ENCODE peak calls at places on chromosomes 16 and 17, in four cellular contexts. A is stomach; K is CD8-positive, alpha-beta T cell; B is WERI-Rb-1. P is an unnamed sample.

GRCh38 chr17:82446649-82447048 is 3.9 kb downstream of the CYBC1 start:
- DNase-seq in A (no peak), K (no peak), B (no peak), P (no peak)

GRCh38 chr16:55273356-55273755 is 50.6 kb upstream of the IRX6 start:
- DNase-seq in A (no peak), K (no peak), B (no peak), P (no peak)

GRCh38 chr16:4283939-4284338 is 11.1 kb upstream of the TFAP4 start:
- DNase-seq in A (no peak), K (no peak), B (no peak), P (peak; percentile 66)

GRCh38 chr17:56185491-56185890 is 32.2 kb downstream of the ANKFN1 start:
- DNase-seq in A (no peak), K (no peak), B (no peak), P (no peak)

GRCh38 chr16:57791156-57791902 is 11.0 kb downstream of the KIFC3 start:
- DNase-seq in A (no peak), K (no peak), B (no peak), P (no peak)

GRCh38 chr16:47523342-47524006 is 62.3 kb downstream of the PHKB start:
- DNase-seq in A (no peak), K (no peak), B (no peak), P (no peak)

GRCh38 chr17:83199500-83200201 is 120.2 kb downstream of the METRNL start:
- DNase-seq in A (peak; percentile 51), K (peak; percentile 46), B (peak; percentile 7), P (no peak)

GRCh38 chr17:77909236-77909635 is 49.3 kb upstream of the TNRC6C start:
- DNase-seq in A (no peak), K (no peak), B (no peak), P (no peak)

GRCh38 chr17:55990332-55991006 is 162.8 kb upstream of the ANKFN1 start:
- DNase-seq in A (no peak), K (no peak), B (peak; percentile 70), P (no peak)

GRCh38 chr17:82329683-82330321 is 3.8 kb downstream of the SECTM1 start:
- DNase-seq in A (no peak), K (no peak), B (no peak), P (no peak)

GRCh38 chr16:89164847-89165684 is 6.5 kb upstream of the CDH15 start:
- DNase-seq in A (no peak), K (no peak), B (no peak), P (no peak)

GRCh38 chr17:82767041-82767754 is 15.3 kb downstream of the TBCD start:
- DNase-seq in A (peak; percentile 77), K (peak; percentile 46), B (peak; percentile 85), P (no peak)

GRCh38 chr16:10318798-10319500 is 66.9 kb upstream of the ATF7IP2 start:
- DNase-seq in A (no peak), K (no peak), B (no peak), P (no peak)

GRCh38 chr17:43881758-43882505 is 25.4 kb downstream of the MPP2 start:
- DNase-seq in A (no peak), K (no peak), B (no peak), P (no peak)

GRCh38 chr17:28737770-28738679 is 5.8 kb upstream of the TRAF4 start:
- DNase-seq in A (no peak), K (no peak), B (no peak), P (no peak)
- H3K27ac ChIP-seq in A (no peak overlapping the region), K (no peak overlapping the region), B (no peak overlapping the region), P (no peak overlapping the region)

GRCh38 chr16:397736-398332 is 835 bp downstream of the NME4 start:
- DNase-seq in A (peak; percentile 82), K (no peak), B (peak; percentile 82), P (no peak)
- TF ChIP-seq CTCF in A (peak; percentile 50), K (no peak), B (peak; percentile 33), P (peak; percentile 48)

GRCh38 chr16:84616515-84616914 is 1.4 kb downstream of the COTL1 start:
- DNase-seq in A (no peak), K (peak; percentile 34), B (no peak), P (peak; percentile 18)

GRCh38 chr16:84618428-84619102 is 687 bp upstream of the COTL1 start:
- DNase-seq in A (no peak), K (no peak), B (peak; percentile 22), P (peak; percentile 99)

GRCh38 chr16:84617631-84618427 is at the start of gene COTL1:
- DNase-seq in A (peak; percentile 98), K (peak; percentile 95), B (peak; percentile 90), P (peak; percentile 96)

GRCh38 chr16:84617068-84617630 is 729 bp downstream of the COTL1 start:
- DNase-seq in A (peak; percentile 45), K (peak; percentile 60), B (no peak), P (peak; percentile 41)

DNA sequence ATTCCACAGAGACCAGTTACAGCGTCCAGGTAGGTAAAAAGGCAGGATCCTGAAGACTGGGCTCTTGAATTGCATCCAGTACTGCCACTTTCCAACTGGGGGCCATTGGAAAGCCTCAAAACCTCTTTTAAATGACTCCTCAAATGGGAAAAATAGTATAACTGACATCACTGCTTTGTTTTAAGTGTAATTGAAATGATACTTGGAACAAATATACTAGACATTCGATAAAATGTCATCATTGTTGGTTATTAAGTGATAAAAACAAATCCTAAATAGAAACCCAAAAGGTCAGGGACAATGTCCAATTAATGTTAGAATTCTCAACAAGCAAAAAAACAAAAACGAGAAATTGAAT is 1.2 kb upstream of the COTL1 start:
- DNase-seq in A (no peak), K (no peak), B (no peak), P (no peak)
- H3K27ac ChIP-seq in A (peak overlapping the region; percentile 87), K (no peak overlapping the region), B (no peak overlapping the region), P (peak overlapping the region; percentile 5)

GRCh38 chr16:13587171-13587570 is 332.8 kb upstream of the ERCC4 start:
- DNase-seq in A (no peak), K (no peak), B (no peak), P (no peak)

DNA sequence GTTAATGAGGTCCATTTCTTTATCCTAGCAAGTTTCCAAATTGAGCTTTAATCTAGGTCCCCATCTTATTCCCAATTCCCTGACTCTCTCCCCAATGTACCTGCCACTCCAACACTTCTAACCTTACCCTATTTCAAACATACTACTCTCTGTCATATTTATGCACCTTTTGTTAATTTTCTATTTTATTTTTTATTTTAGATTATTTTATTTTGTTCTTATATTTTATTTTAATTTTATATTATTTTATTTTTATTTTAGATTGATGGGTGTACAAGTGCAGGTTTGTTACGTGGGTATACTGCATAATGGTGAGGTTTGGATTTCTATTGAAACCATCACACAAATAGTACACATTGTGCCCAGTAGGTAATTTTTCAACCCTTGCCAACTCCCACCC is 333.9 kb upstream of the ERCC4 start:
- DNase-seq in A (no peak), K (no peak), B (no peak), P (no peak)
- TF ChIP-seq CTCF in A (no peak), K (no peak), B (no peak), P (no peak)

GRCh38 chr16:2039286-2040030 is 8.2 kb downstream of the NTHL1 start:
- DNase-seq in A (peak; percentile 83), K (no peak), B (peak; percentile 49), P (no peak)
- H3K27ac ChIP-seq in A (peak overlapping the region; percentile 95), K (no peak overlapping the region), B (peak overlapping the region; percentile 97), P (no peak overlapping the region)

GRCh38 chr17:38589462-38590114 is 16.2 kb downstream of the SRCIN1 start:
- DNase-seq in A (no peak), K (no peak), B (no peak), P (no peak)
- TF ChIP-seq CTCF in A (no peak), K (no peak), B (no peak), P (no peak)

DNA sequence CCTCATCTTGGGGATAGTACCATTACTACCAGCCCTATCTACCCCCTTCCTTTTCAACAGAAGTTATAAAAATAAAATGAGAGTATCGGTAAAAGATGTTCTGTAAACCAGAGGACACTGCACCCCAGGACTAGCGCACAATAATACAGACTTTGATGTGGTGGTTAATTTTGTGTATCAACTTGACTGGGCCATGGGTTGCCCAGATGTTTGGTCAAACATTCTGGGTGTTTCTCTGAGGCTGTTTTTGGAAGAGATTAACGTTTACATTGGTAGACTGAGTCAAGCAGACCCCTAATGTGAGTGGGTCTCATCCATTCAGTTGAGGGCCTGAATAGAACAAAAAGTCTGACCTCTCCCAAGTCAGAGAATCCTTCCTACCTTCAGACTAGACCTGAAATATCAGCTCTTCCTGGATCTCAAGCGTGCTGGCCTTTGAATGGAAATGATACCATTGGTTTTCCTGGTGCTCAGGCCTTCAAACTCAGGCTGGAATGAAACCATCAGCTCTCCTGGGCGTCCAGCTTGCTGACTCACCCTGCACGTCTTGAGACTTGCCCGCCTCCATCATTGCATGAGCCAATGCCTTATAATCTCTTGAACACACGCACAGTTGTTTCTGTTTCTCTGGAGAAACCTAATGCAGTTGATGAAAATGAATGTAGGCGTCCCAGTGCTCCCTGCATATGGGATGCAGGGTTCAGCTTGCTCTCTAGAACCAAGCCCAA is 10.1 kb downstream of the MRM1 start:
- DNase-seq in A (no peak), K (no peak), B (no peak), P (peak; percentile 72)
- H3K27ac ChIP-seq in A (no peak overlapping the region), K (no peak overlapping the region), B (no peak overlapping the region), P (peak overlapping the region; percentile 52)

GRCh38 chr17:19301274-19301946 is 61.1 kb downstream of the B9D1 start:
- DNase-seq in A (no peak), K (no peak), B (no peak), P (no peak)
- TF ChIP-seq CTCF in A (no peak), K (no peak), B (no peak), P (no peak)

GRCh38 chr17:62653831-62654829 is 26.7 kb downstream of the MRC2 start:
- DNase-seq in A (peak; percentile 38), K (no peak), B (peak; percentile 91), P (no peak)

GRCh38 chr17:62653002-62653830 is 25.7 kb downstream of the MRC2 start:
- DNase-seq in A (peak; percentile 63), K (peak; percentile 57), B (peak; percentile 99), P (no peak)

GRCh38 chr17:62650587-62650986 is 23.1 kb downstream of the MRC2 start:
- DNase-seq in A (no peak), K (no peak), B (no peak), P (no peak)

GRCh38 chr17:62649570-62649969 is 22.1 kb downstream of the MRC2 start:
- DNase-seq in A (no peak), K (no peak), B (no peak), P (no peak)

GRCh38 chr17:62652251-62653001 is 25.0 kb downstream of the MRC2 start:
- DNase-seq in A (peak; percentile 73), K (peak; percentile 34), B (no peak), P (no peak)
- H3K27ac ChIP-seq in A (peak overlapping the region; percentile 75), K (peak overlapping the region; percentile 43), B (peak overlapping the region; percentile 94), P (no peak overlapping the region)